ENCODE peak calls at places on chromosome 18, in four cellular contexts. One of them, this sample, is unnamed.

GRCh38 chr18:21053127-21053526 is 58.5 kb downstream of the ROCK1 start:
- DNase-seq in HEK293T: no peak
- DNase-seq in HepG2: peak; percentile 69
- DNase-seq in GM12878: no peak
- DNase-seq in this sample: no peak

GRCh38 chr18:24075731-24076130 is 61.2 kb downstream of the TTC39C start:
- DNase-seq in HepG2: no peak
- DNase-seq in HEK293T: no peak
- DNase-seq in GM12878: no peak
- DNase-seq in this sample: no peak

GRCh38 chr18:73707035-73707434 is 440.6 kb downstream of the FBXO15 start:
- DNase-seq in GM12878: no peak
- DNase-seq in HepG2: no peak
- DNase-seq in HEK293T: no peak
- DNase-seq in this sample: no peak

GRCh38 chr18:25786778-25787177 is 303.6 kb downstream of the SS18 start:
- DNase-seq in GM12878: no peak
- DNase-seq in HEK293T: no peak
- DNase-seq in HepG2: no peak
- DNase-seq in this sample: no peak

GRCh38 chr18:41353726-41354125 is 601.3 kb upstream of the PIK3C3 start:
- DNase-seq in HEK293T: no peak
- DNase-seq in HepG2: no peak
- DNase-seq in GM12878: no peak
- DNase-seq in this sample: no peak

GRCh38 chr18:27861539-27861938 is 315.4 kb downstream of the CDH2 start:
- DNase-seq in GM12878: no peak
- DNase-seq in HepG2: no peak
- DNase-seq in HEK293T: peak; percentile 52
- DNase-seq in this sample: no peak

GRCh38 chr18:62024983-62025382 is 132.2 kb upstream of the RNF152 start:
- DNase-seq in HepG2: no peak
- DNase-seq in HEK293T: no peak
- DNase-seq in GM12878: no peak
- DNase-seq in this sample: no peak

GRCh38 chr18:56200381-56200831 is 438.0 kb downstream of the TXNL1 start:
- DNase-seq in HepG2: no peak
- DNase-seq in GM12878: no peak
- DNase-seq in HEK293T: no peak
- DNase-seq in this sample: no peak

GRCh38 chr18:24538421-24539264 is 78.2 kb downstream of the HRH4 start:
- DNase-seq in GM12878: no peak
- DNase-seq in HEK293T: peak; percentile 42
- DNase-seq in HepG2: no peak
- DNase-seq in this sample: no peak

GRCh38 chr18:36843784-36844183 is 14.9 kb downstream of the KIAA1328 start:
- DNase-seq in HEK293T: no peak
- DNase-seq in HepG2: no peak
- DNase-seq in GM12878: no peak
- DNase-seq in this sample: no peak

GRCh38 chr18:14978962-14979535 is 231.1 kb downstream of the ANKRD30B start:
- DNase-seq in GM12878: no peak
- DNase-seq in HepG2: peak; percentile 23
- DNase-seq in HEK293T: peak; percentile 11
- DNase-seq in this sample: peak; percentile 8

GRCh38 chr18:40821596-40822243 is 1133.3 kb upstream of the PIK3C3 start:
- DNase-seq in GM12878: no peak
- DNase-seq in HEK293T: no peak
- DNase-seq in HepG2: no peak
- DNase-seq in this sample: no peak

GRCh38 chr18:3103576-3103975 is 90.6 kb upstream of the LPIN2 start:
- DNase-seq in HepG2: no peak
- DNase-seq in HEK293T: no peak
- DNase-seq in GM12878: no peak
- DNase-seq in this sample: no peak

GRCh38 chr18:26547302-26548143 is 830 bp downstream of the KCTD1 start:
- DNase-seq in HEK293T: no peak
- DNase-seq in GM12878: no peak
- DNase-seq in HepG2: no peak
- DNase-seq in this sample: no peak

GRCh38 chr18:79746730-79747129 is 51.0 kb upstream of the KCNG2 start:
- DNase-seq in GM12878: no peak
- DNase-seq in HEK293T: no peak
- DNase-seq in HepG2: no peak
- DNase-seq in this sample: no peak

GRCh38 chr18:489244-490023 is 11.1 kb downstream of the COLEC12 start:
- DNase-seq in HEK293T: no peak
- DNase-seq in GM12878: no peak
- DNase-seq in HepG2: no peak
- DNase-seq in this sample: no peak

GRCh38 chr18:9707381-9708056 is 582 bp upstream of the RAB31 start:
- DNase-seq in HepG2: no peak
- DNase-seq in GM12878: no peak
- DNase-seq in HEK293T: peak; percentile 7
- DNase-seq in this sample: no peak

GRCh38 chr18:68447286-68447685 is 267.6 kb downstream of the TMX3 start:
- DNase-seq in HepG2: no peak
- DNase-seq in HEK293T: no peak
- DNase-seq in GM12878: no peak
- DNase-seq in this sample: no peak

GRCh38 chr18:13185675-13186198 is 32.8 kb upstream of the LDLRAD4 start:
- DNase-seq in HEK293T: no peak
- DNase-seq in HepG2: no peak
- DNase-seq in GM12878: no peak
- DNase-seq in this sample: no peak

GRCh38 chr18:63138469-63139340 is 180.9 kb downstream of the BCL2 start:
- DNase-seq in HEK293T: no peak
- DNase-seq in HepG2: no peak
- DNase-seq in GM12878: peak; percentile 94
- DNase-seq in this sample: peak; percentile 6

GRCh38 chr18:886076-886475 is 18.6 kb upstream of the ADCYAP1 start:
- DNase-seq in HEK293T: no peak
- DNase-seq in HepG2: no peak
- DNase-seq in GM12878: no peak
- DNase-seq in this sample: no peak

GRCh38 chr18:24369420-24369819 is 28.2 kb downstream of the OSBPL1A start:
- DNase-seq in HEK293T: no peak
- DNase-seq in GM12878: no peak
- DNase-seq in HepG2: no peak
- DNase-seq in this sample: no peak

GRCh38 chr18:79954791-79955190 is 3.3 kb upstream of the SLC66A2 start:
- DNase-seq in HEK293T: no peak
- DNase-seq in GM12878: no peak
- DNase-seq in HepG2: no peak
- DNase-seq in this sample: no peak

DNA sequence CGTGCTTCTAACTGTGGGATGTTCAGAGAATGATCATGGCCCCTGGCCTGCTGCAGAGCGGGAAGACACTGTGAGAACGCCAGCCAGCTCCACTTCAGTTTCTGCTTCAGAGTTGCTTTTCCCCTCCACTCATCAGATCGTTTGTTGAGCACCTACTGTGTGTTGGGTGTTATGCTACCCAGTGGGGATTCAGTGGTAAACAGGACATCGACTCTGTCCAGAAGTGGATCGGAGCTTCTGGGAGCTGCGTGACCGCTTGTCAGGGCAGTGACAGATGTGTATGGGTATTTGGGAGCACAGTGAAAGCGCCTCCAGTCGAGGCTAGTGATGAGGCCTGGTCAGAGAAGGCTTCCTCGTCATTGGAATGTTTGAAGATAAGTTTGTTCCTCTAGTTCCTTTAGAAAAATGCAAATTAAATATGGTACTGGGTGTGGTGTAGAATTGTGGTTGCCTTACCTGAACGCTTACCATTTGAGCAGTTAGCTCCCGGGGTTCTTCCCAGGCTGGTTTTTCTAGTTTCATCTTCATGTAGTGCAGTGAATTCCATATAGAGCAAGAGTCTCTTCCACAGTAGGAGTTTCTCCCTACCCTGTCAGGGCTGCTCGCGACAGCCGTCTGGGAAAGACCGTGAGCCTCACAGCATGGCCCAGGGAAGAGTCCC is 2.8 kb downstream of the RAB12 start:
- DNase-seq in HEK293T: no peak
- DNase-seq in GM12878: no peak
- DNase-seq in HepG2: no peak
- DNase-seq in this sample: no peak
- TF ChIP-seq FOXK2 in HEK293T: no peak
- TF ChIP-seq FOXK2 in GM12878: no peak
- TF ChIP-seq FOXK2 in HepG2: no peak
- TF ChIP-seq FOXK2 in this sample: no peak

DNA sequence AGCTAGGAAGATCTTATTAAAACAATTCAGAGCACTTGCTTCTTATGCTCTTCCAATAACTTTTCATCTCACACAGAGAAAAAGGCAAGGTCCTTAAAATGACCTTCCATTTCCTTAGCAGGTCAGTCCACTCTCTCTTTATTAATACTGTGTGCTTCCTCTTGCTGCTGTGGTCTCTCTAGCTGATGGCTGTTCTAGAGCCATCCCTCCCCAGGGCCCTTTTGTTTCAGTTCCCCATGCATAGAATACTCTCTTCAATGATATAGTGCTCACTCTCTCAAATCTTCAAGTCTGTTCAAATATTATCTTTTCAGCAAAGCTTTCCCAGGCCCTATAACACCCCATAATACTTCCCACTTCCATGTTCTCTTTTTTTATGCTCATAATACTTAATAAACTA is 469.3 kb downstream of the METTL4 start:
- DNase-seq in GM12878: no peak
- DNase-seq in HEK293T: no peak
- DNase-seq in HepG2: no peak
- DNase-seq in this sample: no peak
- TF ChIP-seq FOXK2 in GM12878: no peak
- TF ChIP-seq FOXK2 in HEK293T: no peak
- TF ChIP-seq FOXK2 in HepG2: no peak
- TF ChIP-seq FOXK2 in this sample: no peak

GRCh38 chr18:69518989-69519388 is 118.3 kb downstream of the DOK6 start:
- DNase-seq in GM12878: no peak
- DNase-seq in HEK293T: no peak
- DNase-seq in HepG2: no peak
- DNase-seq in this sample: no peak
- TF ChIP-seq FOXK2 in GM12878: no peak
- TF ChIP-seq FOXK2 in HEK293T: no peak
- TF ChIP-seq FOXK2 in HepG2: no peak
- TF ChIP-seq FOXK2 in this sample: no peak

GRCh38 chr18:11809895-11810294 is 41.3 kb upstream of the CHMP1B start:
- DNase-seq in HEK293T: no peak
- DNase-seq in HepG2: no peak
- DNase-seq in GM12878: no peak
- DNase-seq in this sample: no peak

GRCh38 chr18:11811009-11811408 is 40.2 kb upstream of the CHMP1B start:
- DNase-seq in GM12878: no peak
- DNase-seq in HepG2: no peak
- DNase-seq in HEK293T: no peak
- DNase-seq in this sample: no peak

GRCh38 chr18:11807233-11807632 is 44.0 kb upstream of the CHMP1B start:
- DNase-seq in GM12878: no peak
- DNase-seq in HEK293T: no peak
- DNase-seq in HepG2: no peak
- DNase-seq in this sample: no peak

GRCh38 chr18:11810379-11810778 is 40.8 kb upstream of the CHMP1B start:
- DNase-seq in HEK293T: no peak
- DNase-seq in GM12878: no peak
- DNase-seq in HepG2: no peak
- DNase-seq in this sample: no peak

GRCh38 chr18:11808001-11808855 is 43.0 kb upstream of the CHMP1B start:
- DNase-seq in HepG2: peak; percentile 52
- DNase-seq in GM12878: no peak
- DNase-seq in HEK293T: no peak
- DNase-seq in this sample: no peak
- TF ChIP-seq FOXK2 in HepG2: no peak
- TF ChIP-seq FOXK2 in GM12878: no peak
- TF ChIP-seq FOXK2 in HEK293T: no peak
- TF ChIP-seq FOXK2 in this sample: no peak

GRCh38 chr18:32919799-32920198 is 147.0 kb upstream of the KLHL14 start:
- DNase-seq in HepG2: peak; percentile 85
- DNase-seq in GM12878: no peak
- DNase-seq in HEK293T: peak; percentile 88
- DNase-seq in this sample: no peak
- TF ChIP-seq FOXK2 in HepG2: no peak
- TF ChIP-seq FOXK2 in GM12878: no peak
- TF ChIP-seq FOXK2 in HEK293T: peak; percentile 57
- TF ChIP-seq FOXK2 in this sample: no peak

DNA sequence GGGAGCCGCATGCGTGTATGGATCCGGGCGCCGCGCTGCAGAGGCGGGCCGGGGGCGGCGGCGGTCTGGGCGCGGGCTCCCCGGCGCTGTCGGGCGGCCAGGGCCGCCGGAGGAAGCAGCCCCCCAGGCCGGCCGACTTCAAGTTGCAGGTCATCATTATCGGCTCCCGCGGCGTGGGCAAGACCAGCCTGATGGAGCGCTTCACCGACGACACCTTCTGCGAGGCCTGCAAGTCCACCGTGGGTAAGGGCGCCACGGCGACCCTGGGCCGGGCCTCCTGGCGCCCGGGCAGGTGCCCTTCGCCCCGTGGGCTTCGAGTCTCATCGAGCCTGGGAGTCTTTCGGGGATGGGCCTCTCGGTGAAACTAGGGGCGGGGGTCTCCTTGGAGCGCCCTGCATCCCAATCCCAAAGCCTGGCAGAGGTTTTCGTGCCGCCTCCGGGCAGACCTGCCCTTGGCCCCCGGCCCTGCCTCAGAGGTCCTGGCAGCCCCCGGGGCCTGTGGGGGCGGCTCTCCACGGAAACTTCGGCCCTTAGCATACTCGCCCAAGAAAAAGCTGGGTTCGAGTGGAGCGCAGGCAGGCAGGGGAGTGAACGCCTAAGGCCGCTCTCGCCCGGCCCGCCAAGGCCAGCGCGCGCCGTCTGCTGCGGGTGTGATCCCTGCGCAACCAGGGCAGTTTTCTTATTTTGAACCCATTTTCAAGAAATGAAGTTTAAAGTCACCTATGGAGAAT is 639 bp downstream of the RAB12 start:
- DNase-seq in HepG2: no peak
- DNase-seq in HEK293T: peak; percentile 8
- DNase-seq in GM12878: no peak
- DNase-seq in this sample: no peak
- TF ChIP-seq FOXK2 in HepG2: no peak
- TF ChIP-seq FOXK2 in HEK293T: no peak
- TF ChIP-seq FOXK2 in GM12878: no peak
- TF ChIP-seq FOXK2 in this sample: no peak

This sample was measured in K562.